ENCODE peak calls at places on chromosome 22, in ten cellular contexts. B, X, D, C, U, K, J, V, A and F are unnamed samples.

GRCh38 chr22:41215409-41215808 is 10.3 kb downstream of the L3MBTL2 start:
- DNase-seq in V (no peak), X (no peak), K (no peak), C (no peak), A (no peak), U (no peak), B (no peak), D (no peak), J (no peak), F (no peak)

GRCh38 chr22:24419480-24419860 is 7.9 kb upstream of the ADORA2A start:
- DNase-seq in K (no peak), J (no peak), A (no peak), U (no peak), D (no peak), V (no peak), B (no peak), C (no peak), X (no peak), F (no peak)

GRCh38 chr22:46432164-46433068 is 96.9 kb downstream of the TRMU start:
- DNase-seq in K (no peak), X (no peak), B (no peak), D (peak; percentile 72), V (peak; percentile 33), U (no peak), J (no peak), C (no peak), A (no peak), F (no peak)

GRCh38 chr22:40412441-40412840 is 42.0 kb downstream of the SGSM3 start:
- DNase-seq in D (no peak), V (no peak), C (no peak), X (no peak), B (no peak), A (peak; percentile 83), K (no peak), U (no peak), J (no peak), F (peak; percentile 41)

GRCh38 chr22:29093030-29093429 is 20.2 kb downstream of the KREMEN1 start:
- DNase-seq in J (no peak), B (no peak), C (no peak), K (no peak), V (no peak), X (no peak), A (no peak), D (no peak), U (no peak), F (no peak)

GRCh38 chr22:27331526-27332281 is 469.9 kb downstream of the MN1 start:
- DNase-seq in A (no peak), X (no peak), D (peak; percentile 27), J (peak; percentile 60), B (peak; percentile 42), V (no peak), C (peak; percentile 81), K (no peak), U (peak; percentile 51), F (no peak)

GRCh38 chr22:24027389-24027980 is 16.4 kb downstream of the CABIN1 start:
- DNase-seq in X (no peak), B (no peak), V (no peak), C (no peak), D (no peak), U (no peak), A (no peak), K (no peak), J (no peak), F (no peak)

GRCh38 chr22:49269928-49270327 is 557.7 kb downstream of the BRD1 start:
- DNase-seq in A (no peak), C (peak; percentile 24), B (no peak), V (no peak), X (no peak), D (no peak), J (no peak), K (no peak), U (no peak), F (no peak)

DNA sequence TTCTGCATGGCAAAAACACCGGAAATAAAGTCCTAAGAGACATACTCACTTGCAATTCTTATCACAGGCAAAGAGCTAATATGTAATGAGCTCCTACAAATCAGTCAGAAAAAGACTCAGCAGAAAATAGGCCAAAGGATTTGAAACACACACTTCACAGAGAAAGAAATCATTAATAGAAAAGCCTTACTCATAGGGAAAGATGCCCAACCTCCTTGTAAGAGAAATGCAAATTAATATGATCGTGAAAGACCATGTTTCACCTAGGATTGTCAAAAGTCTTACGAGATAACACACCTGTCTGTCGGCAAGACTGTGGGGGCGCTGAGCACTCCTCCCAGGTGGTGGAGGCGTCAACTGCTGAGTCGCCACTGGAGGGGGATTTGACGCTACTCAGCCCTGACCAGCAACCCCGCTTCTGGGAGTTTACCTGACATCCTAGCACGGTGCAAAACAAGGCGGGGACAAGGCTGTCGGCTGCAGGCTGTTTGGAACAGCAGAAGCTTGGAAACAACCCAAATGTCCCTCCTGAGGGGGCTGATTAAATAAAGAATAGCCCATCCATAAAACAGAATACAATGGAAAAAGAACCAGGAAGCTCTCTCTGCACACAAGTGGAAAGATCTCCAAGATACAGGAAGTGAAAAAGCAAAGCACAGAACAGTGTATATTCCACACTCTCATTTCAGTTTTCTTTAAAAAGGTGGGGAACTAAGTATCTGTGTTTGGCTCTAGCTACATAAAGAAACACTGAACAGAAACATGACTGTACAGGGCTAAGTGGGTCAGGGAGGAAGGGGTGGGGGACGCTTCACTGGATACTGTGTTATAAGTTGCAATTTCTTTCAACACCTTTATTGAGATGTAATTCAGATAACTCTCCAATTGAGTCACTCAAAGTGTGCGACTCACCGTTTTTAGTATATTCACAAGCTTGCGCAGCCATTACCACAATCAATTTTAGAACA is 11.5 kb downstream of the CSNK1E start:
- DNase-seq in V (no peak), A (peak; percentile 89), X (no peak), B (no peak), D (peak; percentile 41), C (no peak), K (no peak), J (no peak), U (no peak), F (no peak)
- TF ChIP-seq CTCF in V (no peak), A (peak; percentile 42), X (no peak), B (no peak), D (no peak), C (no peak), K (no peak), J (no peak), U (no peak), F (no peak)

DNA sequence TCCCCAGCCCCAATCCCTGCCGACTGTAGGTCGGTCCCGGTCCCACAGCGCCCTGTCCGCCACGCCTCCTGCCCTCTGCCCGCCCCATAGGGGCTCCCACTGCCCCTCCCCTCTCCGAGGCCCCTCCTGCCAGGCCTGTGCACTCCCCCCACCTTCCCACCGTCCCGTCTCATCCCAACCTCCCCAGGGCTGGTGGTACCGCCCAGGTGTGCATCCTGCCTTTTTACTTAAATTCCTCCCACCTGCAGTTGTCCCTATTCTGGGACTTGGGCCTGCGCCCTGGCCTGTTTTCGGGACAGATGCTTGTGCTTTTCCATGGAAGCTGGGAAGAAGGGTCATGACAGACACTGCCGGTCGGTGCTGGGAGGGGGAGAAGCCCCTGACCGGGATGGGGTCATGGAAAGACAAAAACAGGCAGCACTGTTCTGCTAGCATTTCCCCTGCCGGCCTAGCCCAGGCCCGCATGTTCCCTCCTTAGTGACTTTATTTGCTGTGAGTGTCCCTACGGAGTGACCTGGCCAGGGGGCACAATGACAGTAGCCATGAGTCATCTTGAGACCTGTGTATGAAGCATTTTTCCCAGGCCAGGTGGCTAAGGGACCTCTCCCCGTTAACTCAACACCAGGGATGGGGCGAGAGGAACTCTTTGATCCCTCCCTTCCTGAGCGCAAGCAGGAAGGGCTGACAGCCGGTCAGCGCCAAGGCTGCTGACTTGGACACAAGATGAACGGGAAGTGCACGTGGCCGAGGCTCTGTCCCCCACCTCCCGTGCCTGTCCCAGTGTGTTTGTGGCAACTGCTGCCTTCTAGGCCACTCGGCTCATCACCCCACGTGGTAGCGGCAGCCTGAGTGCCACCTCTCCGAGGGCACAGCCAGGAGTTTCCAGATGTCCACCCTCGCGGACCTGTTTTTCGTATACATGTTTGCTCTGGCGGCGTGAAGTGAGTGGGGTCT is 7.1 kb downstream of the TBX1 start:
- DNase-seq in D (peak; percentile 12), X (no peak), K (no peak), J (no peak), C (no peak), A (no peak), B (no peak), U (peak; percentile 43), V (no peak), F (no peak)
- TF ChIP-seq CTCF in D (no peak), X (no peak), K (no peak), J (no peak), C (no peak), A (no peak), B (no peak), U (no peak), V (no peak), F (no peak)

GRCh38 chr22:42881298-42881697 is 24.2 kb upstream of the ARFGAP3 start:
- DNase-seq in K (no peak), C (no peak), A (no peak), B (no peak), U (no peak), X (no peak), D (no peak), J (no peak), V (no peak), F (no peak)

GRCh38 chr22:42881982-42882656 is 25.0 kb upstream of the ARFGAP3 start:
- DNase-seq in K (no peak), V (no peak), B (no peak), J (peak; percentile 91), C (no peak), A (no peak), D (no peak), X (no peak), U (no peak), F (no peak)

GRCh38 chr22:42878561-42879305 is 21.7 kb upstream of the ARFGAP3 start:
- DNase-seq in A (no peak), D (no peak), B (no peak), X (no peak), K (no peak), J (no peak), V (no peak), C (no peak), U (no peak), F (no peak)

GRCh38 chr22:42879371-42880021 is 22.4 kb upstream of the ARFGAP3 start:
- DNase-seq in J (no peak), U (no peak), X (no peak), C (no peak), B (no peak), K (no peak), D (no peak), A (no peak), V (no peak), F (no peak)

GRCh38 chr22:42880815-42881214 is 23.7 kb upstream of the ARFGAP3 start:
- DNase-seq in K (no peak), C (no peak), A (no peak), X (no peak), D (no peak), U (no peak), J (peak; percentile 66), V (no peak), B (no peak), F (no peak)
- TF ChIP-seq CTCF in K (peak; percentile 16), C (no peak), A (no peak), X (no peak), D (no peak), U (no peak), J (peak; percentile 40), V (no peak), B (peak; percentile 54), F (no peak)

DNA sequence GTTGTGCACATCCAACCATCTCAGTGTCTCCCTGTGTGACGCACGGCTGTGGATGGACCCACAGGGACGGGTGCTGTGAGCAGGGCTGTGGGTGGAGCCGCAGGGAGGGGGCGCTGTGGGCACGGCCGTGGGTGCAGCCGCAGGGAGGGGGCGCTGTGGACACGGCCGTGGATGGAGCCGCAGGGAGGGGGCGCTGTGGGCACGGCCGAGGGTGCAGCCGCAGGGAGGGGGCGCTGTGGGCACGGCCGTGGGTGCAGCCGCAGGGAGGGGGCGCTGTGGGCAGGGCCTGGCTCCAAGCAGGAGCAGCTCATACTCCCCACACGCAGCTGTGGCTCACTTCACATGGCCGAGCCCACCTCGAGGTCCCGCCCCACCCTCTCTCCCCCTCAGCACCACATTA is 6.0 kb upstream of the MAPK11 start:
- DNase-seq in K (no peak), U (peak; percentile 75), C (peak; percentile 91), B (no peak), V (no peak), X (no peak), J (peak; percentile 55), A (peak; percentile 66), D (peak; percentile 82), F (peak; percentile 72)
- TF ChIP-seq CTCF in K (peak; percentile 35), U (peak; percentile 65), C (peak; percentile 70), B (peak; percentile 61), V (no peak), X (no peak), J (peak; percentile 19), A (peak; percentile 77), D (peak; percentile 39), F (peak; percentile 88)